ENCODE peak calls at places on chromosome 12, in four cellular contexts. E, Q, H and S are unnamed samples.

GRCh38 chr12:101612162-101612916 is 17.6 kb downstream of the MYBPC1 start:
- DNase-seq in H (no peak), Q (no peak), E (no peak), S (no peak)

GRCh38 chr12:9760699-9761406 is at the start of gene CD69:
- DNase-seq in Q (no peak), E (no peak), H (no peak), S (no peak)

GRCh38 chr12:111598637-111599458 is at the start of gene ATXN2:
- DNase-seq in E (peak; percentile 83), Q (peak; percentile 67), H (peak; percentile 66), S (no peak)

GRCh38 chr12:108826807-108827721 is 30.3 kb downstream of the SSH1 start:
- DNase-seq in H (no peak), Q (no peak), E (no peak), S (no peak)

GRCh38 chr12:21825924-21826548 is 51.5 kb upstream of the KCNJ8 start:
- DNase-seq in E (no peak), Q (no peak), H (no peak), S (no peak)

GRCh38 chr12:123873795-123874194 is 98.8 kb downstream of the CCDC92 start:
- DNase-seq in H (no peak), E (no peak), Q (no peak), S (no peak)

GRCh38 chr12:19044877-19045276 is 84.7 kb upstream of the PLEKHA5 start:
- DNase-seq in H (no peak), Q (no peak), E (no peak), S (no peak)

GRCh38 chr12:128449146-128449894 is 182.3 kb downstream of the TMEM132C start:
- DNase-seq in E (no peak), Q (no peak), H (no peak), S (no peak)

GRCh38 chr12:62787606-62788005 is 147.3 kb downstream of the PPM1H start:
- DNase-seq in Q (no peak), E (no peak), H (no peak), S (no peak)

GRCh38 chr12:62783881-62784280 is 151.1 kb downstream of the PPM1H start:
- DNase-seq in Q (no peak), E (no peak), H (no peak), S (no peak)

GRCh38 chr12:62784576-62784975 is 150.4 kb downstream of the PPM1H start:
- DNase-seq in E (no peak), H (no peak), Q (no peak), S (no peak)

GRCh38 chr12:62787023-62787422 is 147.9 kb downstream of the PPM1H start:
- DNase-seq in Q (no peak), H (no peak), E (no peak), S (no peak)

DNA sequence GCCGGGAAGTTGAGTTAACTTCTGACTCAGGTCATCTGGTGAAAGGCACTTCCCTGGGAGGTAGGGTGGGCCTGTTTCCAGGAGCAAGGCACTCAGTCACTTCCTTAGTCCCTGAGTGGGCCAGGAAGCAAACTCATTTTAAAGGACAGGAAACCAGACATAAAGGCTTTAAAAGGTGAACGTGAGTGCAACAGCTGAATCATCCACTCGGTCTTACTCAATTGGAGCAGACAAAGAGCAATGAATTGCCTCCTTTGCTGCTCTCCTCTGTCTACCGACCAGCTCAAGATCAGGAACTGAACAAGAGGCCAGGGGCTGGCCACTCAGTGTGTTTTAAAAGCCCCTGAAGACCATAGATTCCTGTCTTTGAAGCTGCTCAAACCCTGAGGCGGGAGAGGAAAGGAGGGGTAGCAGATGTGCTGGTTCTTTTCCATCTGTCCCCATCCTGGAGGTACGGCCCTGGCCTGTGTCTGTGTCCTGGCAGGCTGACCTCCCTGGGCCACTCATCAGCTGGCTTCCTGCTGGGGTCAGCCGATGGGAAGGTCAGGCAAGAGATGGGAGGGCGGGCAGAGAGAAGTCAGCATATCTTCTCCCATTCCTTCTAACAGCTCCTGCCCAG is 148.9 kb downstream of the PPM1H start:
- DNase-seq in H (peak; percentile 62), Q (peak; percentile 73), E (peak; percentile 69), S (no peak)
- H3K27ac ChIP-seq in H (peak overlapping the region; percentile 73), Q (peak overlapping the region; percentile 76), E (no peak overlapping the region), S (peak overlapping the region; percentile 38)

DNA sequence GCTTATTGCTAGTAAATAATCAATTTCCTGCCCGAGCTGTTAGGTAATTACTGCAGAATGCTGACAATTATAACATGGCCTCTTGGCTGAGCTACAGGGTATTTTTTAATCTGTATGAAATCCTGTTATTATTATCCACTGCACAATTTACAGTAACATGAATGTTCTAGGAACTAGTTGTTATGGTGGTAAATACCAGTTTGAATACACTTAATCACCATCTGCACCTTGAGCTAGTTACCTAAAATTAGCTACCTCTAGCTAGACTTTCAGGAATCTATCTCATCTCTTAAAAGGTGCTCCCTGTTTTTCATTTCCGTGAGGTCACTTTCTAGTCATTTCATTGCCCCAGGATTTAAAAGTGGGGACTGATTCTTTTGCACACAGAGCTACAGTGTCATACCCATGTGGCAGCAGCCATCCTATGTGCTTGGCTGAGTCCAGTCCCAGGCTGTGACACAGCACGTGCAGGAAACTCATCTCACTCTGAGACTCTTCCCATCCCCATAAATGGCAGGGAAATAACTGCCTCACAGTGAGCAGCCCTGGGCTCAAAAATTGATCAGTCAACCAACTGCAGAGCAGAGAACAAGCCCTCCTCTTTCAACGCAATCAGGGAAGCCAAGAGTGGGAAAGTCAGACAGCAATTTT is 37.6 kb downstream of the DCP1B start:
- DNase-seq in H (no peak), E (peak; percentile 76), Q (peak; percentile 62), S (no peak)
- TF ChIP-seq CTCF in H (no peak), E (no peak), Q (no peak), S (no peak)

GRCh38 chr12:106987846-106988245 is 900 bp upstream of the MTERF2 start:
- DNase-seq in Q (no peak), H (no peak), E (no peak), S (no peak)
- H3K27ac ChIP-seq in Q (peak overlapping the region; percentile 86), H (peak overlapping the region; percentile 65), E (peak overlapping the region; percentile 93), S (peak overlapping the region; percentile 92)

GRCh38 chr12:94849411-94849976 is 154.0 kb downstream of the NDUFA12 start:
- DNase-seq in E (no peak), Q (no peak), H (no peak), S (no peak)
- TF ChIP-seq CTCF in E (no peak), Q (no peak), H (no peak), S (no peak)

GRCh38 chr12:50066402-50066801 is 9.0 kb downstream of the ASIC1 start:
- DNase-seq in E (peak; percentile 79), Q (peak; percentile 42), H (no peak), S (no peak)
- H3K27ac ChIP-seq in E (peak overlapping the region; percentile 58), Q (no peak overlapping the region), H (no peak overlapping the region), S (no peak overlapping the region)